ENCODE peak calls at places on chromosomes 12 and 14, in nine cellular contexts. C, B, Z, S, J, X, N, L and H are unnamed samples.
A peak's percentile ranks its signal among the peaks of the same experiment; 100 is the strongest.

GRCh38 chr12:132624910-132625630 is 6.5 kb downstream of the P2RX2 start:
- DNase-seq in C (no peak), B (no peak), Z (no peak), S (no peak), J (no peak), X (no peak), N (no peak), L (no peak), H (no peak)

GRCh38 chr12:13277278-13277677 is 80.8 kb downstream of the EMP1 start:
- DNase-seq in C (no peak), B (no peak), Z (no peak), S (no peak), J (no peak), X (no peak), N (no peak), L (no peak), H (no peak)

GRCh38 chr12:124480469-124481256 is 86.7 kb downstream of the NCOR2 start:
- DNase-seq in C (peak; percentile 21), B (peak; percentile 47), Z (no peak), S (no peak), J (peak; percentile 39), X (no peak), N (no peak), L (peak; percentile 91), H (no peak)

GRCh38 chr14:56176530-56176929 is 58.3 kb downstream of the PELI2 start:
- DNase-seq in C (no peak), B (no peak), Z (no peak), S (no peak), J (no peak), X (no peak), N (no peak), L (no peak), H (no peak)

GRCh38 chr12:131671871-131672270 is 39.0 kb upstream of the SFSWAP start:
- DNase-seq in C (no peak), B (no peak), Z (no peak), S (no peak), J (no peak), X (no peak), N (no peak), L (no peak), H (no peak)

GRCh38 chr12:52513736-52514135 is 6.5 kb downstream of the KRT5 start:
- DNase-seq in C (no peak), B (no peak), Z (no peak), S (no peak), J (no peak), X (no peak), N (no peak), L (no peak), H (no peak)

GRCh38 chr14:23076785-23077408 is 18.0 kb downstream of the ACIN1 start:
- DNase-seq in C (no peak), B (peak; percentile 47), Z (no peak), S (no peak), J (no peak), X (no peak), N (no peak), L (peak; percentile 55), H (no peak)

GRCh38 chr14:92993302-92993701 is 70.4 kb downstream of the CHGA start:
- DNase-seq in C (no peak), B (no peak), Z (no peak), S (peak; percentile 69), J (no peak), X (no peak), N (no peak), L (no peak), H (no peak)

GRCh38 chr14:23537351-23538048 is 14.1 kb downstream of the ZFHX2 start:
- DNase-seq in C (no peak), B (peak; percentile 30), Z (no peak), S (no peak), J (no peak), X (no peak), N (no peak), L (peak; percentile 29), H (no peak)

GRCh38 chr12:124006582-124007170 is 33.7 kb downstream of the ZNF664 start:
- DNase-seq in C (no peak), B (no peak), Z (no peak), S (no peak), J (peak; percentile 15), X (no peak), N (no peak), L (no peak), H (no peak)

GRCh38 chr12:54215990-54216579 is 27.3 kb upstream of the SMUG1 start:
- DNase-seq in C (no peak), B (no peak), Z (no peak), S (peak; percentile 58), J (no peak), X (no peak), N (no peak), L (no peak), H (no peak)

GRCh38 chr12:14249368-14249767 is 116.1 kb upstream of the ATF7IP start:
- DNase-seq in C (no peak), B (no peak), Z (no peak), S (no peak), J (no peak), X (no peak), N (no peak), L (no peak), H (no peak)

GRCh38 chr14:60092516-60092915 is 793 bp downstream of the PCNX4 start:
- DNase-seq in C (no peak), B (peak; percentile 41), Z (no peak), S (no peak), J (peak; percentile 11), X (no peak), N (peak; percentile 22), L (peak; percentile 46), H (no peak)

GRCh38 chr12:132872975-132873421 is 14.4 kb downstream of the CHFR start:
- DNase-seq in C (no peak), B (no peak), Z (peak; percentile 17), S (no peak), J (peak; percentile 33), X (no peak), N (no peak), L (no peak), H (no peak)

GRCh38 chr14:21768116-21768874 is 94.7 kb upstream of the OR4E1 start:
- DNase-seq in C (no peak), B (peak; percentile 1), Z (no peak), S (no peak), J (peak; percentile 20), X (no peak), N (peak; percentile 19), L (no peak), H (no peak)

GRCh38 chr14:77303417-77304156 is 17.1 kb downstream of the POMT2 start:
- DNase-seq in C (no peak), B (peak; percentile 97), Z (peak; percentile 21), S (no peak), J (no peak), X (no peak), N (no peak), L (peak; percentile 95), H (no peak)

GRCh38 chr12:66668311-66668710 is 10.6 kb downstream of the GRIP1 start:
- DNase-seq in C (no peak), B (no peak), Z (no peak), S (no peak), J (no peak), X (no peak), N (no peak), L (no peak), H (no peak)

GRCh38 chr14:104087505-104087904 is 2.0 kb downstream of the ASPG start:
- DNase-seq in C (no peak), B (no peak), Z (no peak), S (peak; percentile 43), J (no peak), X (no peak), N (no peak), L (no peak), H (no peak)

GRCh38 chr14:75333523-75334190 is 55.0 kb downstream of the FOS start:
- DNase-seq in C (no peak), B (no peak), Z (no peak), S (peak; percentile 46), J (peak; percentile 9), X (no peak), N (no peak), L (no peak), H (no peak)

GRCh38 chr12:101616027-101616494 is 21.3 kb downstream of the MYBPC1 start:
- DNase-seq in C (no peak), B (no peak), Z (no peak), S (no peak), J (no peak), X (no peak), N (peak; percentile 8), L (peak; percentile 1), H (no peak)

GRCh38 chr12:85708775-85709174 is 127.4 kb downstream of the RASSF9 start:
- DNase-seq in C (no peak), B (no peak), Z (no peak), S (no peak), J (no peak), X (no peak), N (no peak), L (no peak), H (no peak)

GRCh38 chr14:103007555-103007954 is 49.8 kb downstream of the CDC42BPB start:
- DNase-seq in C (no peak), B (no peak), Z (no peak), S (no peak), J (no peak), X (no peak), N (no peak), L (no peak), H (no peak)

GRCh38 chr12:2311001-2311778 is 258.4 kb downstream of the CACNA1C start:
- DNase-seq in C (no peak), B (peak; percentile 80), Z (no peak), S (no peak), J (no peak), X (no peak), N (no peak), L (peak; percentile 98), H (peak; percentile 26)

GRCh38 chr12:124279315-124279714 is 15.6 kb upstream of the RFLNA start:
- DNase-seq in C (no peak), B (no peak), Z (no peak), S (no peak), J (no peak), X (no peak), N (no peak), L (no peak), H (no peak)

GRCh38 chr14:42110167-42110566 is 503.5 kb downstream of the LRFN5 start:
- DNase-seq in C (no peak), B (peak; percentile 71), Z (no peak), S (no peak), J (no peak), X (no peak), N (peak; percentile 25), L (peak; percentile 16), H (no peak)

GRCh38 chr12:52010152-52010622 is 3.4 kb downstream of the TAMALIN start:
- DNase-seq in C (no peak), B (peak; percentile 83), Z (no peak), S (peak; percentile 74), J (no peak), X (no peak), N (no peak), L (peak; percentile 67), H (no peak)

GRCh38 chr12:46663297-46663696 is 162.5 kb downstream of the SLC38A4 start:
- DNase-seq in C (no peak), B (no peak), Z (no peak), S (no peak), J (no peak), X (no peak), N (no peak), L (no peak), H (no peak)

GRCh38 chr12:1552171-1552570 is 42.2 kb downstream of the FBXL14 start:
- DNase-seq in C (no peak), B (no peak), Z (no peak), S (no peak), J (no peak), X (no peak), N (no peak), L (peak; percentile 62), H (no peak)

GRCh38 chr14:34111933-34112332 is 161.1 kb upstream of the EGLN3 start:
- DNase-seq in C (no peak), B (no peak), Z (no peak), S (no peak), J (no peak), X (no peak), N (no peak), L (no peak), H (no peak)